ENCODE peak calls at places on chromosome 12, in eight cellular contexts. A is stimulated activated CD4-positive, alpha-beta T cell treated with anti-CD3 and anti-CD28 coated beads, Interleukin-2, amount 100 ng/mL, for 4 hours; X is activated CD8-positive, alpha-beta memory T cell treated with anti-CD3 and anti-CD28 coated beads for 1 hour; V is NCI-H2029 treated with DMSO at 0.1 percent for 48 hours; H is stimulated activated CD8-positive, alpha-beta memory T cell treated with anti-CD3 and anti-CD28 coated beads, Interleukin-4, amount 100 ng/mL, for 48 hours; L is SW480; K is CD4-positive, alpha-beta memory T cell; Z is cardiac septum. J is an unnamed sample.

GRCh38 chr12:103960567-103961227 is 5.0 kb upstream of the TDG start:
- DNase-seq in A (no peak), V (no peak), L (no peak), Z (no peak), K (no peak), X (no peak), H (no peak), J (no peak)

GRCh38 chr12:113994051-113994450 is 27.9 kb upstream of the RBM19 start:
- DNase-seq in H (no peak), K (no peak), A (no peak), X (no peak), Z (no peak), V (no peak), L (no peak), J (no peak)

GRCh38 chr12:67766370-67766769 is 117.8 kb downstream of the DYRK2 start:
- DNase-seq in H (no peak), X (no peak), V (no peak), A (no peak), Z (no peak), K (no peak), L (no peak), J (peak; percentile 14)

GRCh38 chr12:92030618-92031017 is 115.0 kb downstream of the BTG1 start:
- DNase-seq in H (no peak), A (peak; percentile 31), X (peak; percentile 26), K (peak; percentile 82), L (no peak), V (no peak), Z (no peak), J (peak; percentile 72)

GRCh38 chr12:132342322-132342721 is 12.9 kb upstream of the GALNT9 start:
- DNase-seq in A (no peak), L (peak; percentile 22), Z (no peak), K (no peak), V (no peak), X (no peak), H (no peak), J (no peak)

GRCh38 chr12:108572166-108572790 is 9.9 kb downstream of the ISCU start:
- DNase-seq in K (no peak), X (no peak), A (no peak), Z (peak; percentile 53), L (no peak), V (no peak), H (peak; percentile 23), J (no peak)

GRCh38 chr12:88471641-88472040 is 108.6 kb downstream of the KITLG start:
- DNase-seq in A (no peak), L (no peak), Z (no peak), X (no peak), K (no peak), H (no peak), V (no peak), J (peak; percentile 13)

GRCh38 chr12:40156031-40156764 is 50.3 kb upstream of the SLC2A13 start:
- DNase-seq in L (no peak), H (no peak), K (no peak), A (no peak), X (no peak), Z (no peak), V (no peak), J (no peak)

GRCh38 chr12:118307069-118307954 is 65.4 kb downstream of the TAOK3 start:
- DNase-seq in V (no peak), A (peak; percentile 31), L (no peak), Z (no peak), X (no peak), K (no peak), H (peak; percentile 49), J (no peak)

GRCh38 chr12:153080-153746 is 60.7 kb downstream of the SLC6A12 start:
- DNase-seq in V (peak; percentile 9), X (peak; percentile 16), H (peak; percentile 79), A (peak; percentile 26), L (peak; percentile 87), Z (no peak), K (peak; percentile 22), J (peak; percentile 58)

GRCh38 chr12:53074290-53074998 is 4.7 kb downstream of the SPRYD3 start:
- DNase-seq in Z (peak; percentile 66), A (no peak), X (no peak), K (no peak), H (no peak), L (no peak), V (no peak), J (no peak)

GRCh38 chr12:127998936-127999467 is 268.0 kb upstream of the TMEM132C start:
- DNase-seq in X (no peak), K (no peak), Z (no peak), L (no peak), A (no peak), H (no peak), V (no peak), J (no peak)

GRCh38 chr12:123681605-123682004 is 10.7 kb downstream of the TCTN2 start:
- DNase-seq in L (no peak), K (no peak), A (no peak), X (no peak), V (no peak), H (no peak), Z (no peak), J (no peak)

GRCh38 chr12:92600052-92600451 is 102.7 kb upstream of the PLEKHG7 start:
- DNase-seq in L (no peak), V (no peak), X (no peak), K (no peak), H (no peak), A (no peak), Z (no peak), J (no peak)

GRCh38 chr12:18752280-18752920 is 14.5 kb downstream of the CAPZA3 start:
- DNase-seq in Z (no peak), A (no peak), L (no peak), V (no peak), H (no peak), K (no peak), X (no peak), J (peak; percentile 11)

GRCh38 chr12:100267603-100268281 is 765 bp downstream of the SCYL2 start:
- DNase-seq in A (peak; percentile 6), X (no peak), L (peak; percentile 13), V (no peak), K (no peak), Z (no peak), H (peak; percentile 39), J (peak; percentile 41)

GRCh38 chr12:89162704-89163261 is 189.5 kb downstream of the DUSP6 start:
- DNase-seq in H (peak; percentile 69), V (no peak), L (peak; percentile 3), X (no peak), K (no peak), Z (peak; percentile 77), A (peak; percentile 54), J (peak; percentile 30)

GRCh38 chr12:117733292-117733805 is 235.4 kb downstream of the KSR2 start:
- DNase-seq in X (no peak), L (no peak), V (no peak), K (no peak), Z (no peak), H (no peak), A (no peak), J (no peak)

GRCh38 chr12:113240395-113240794 is 19.1 kb downstream of the TPCN1 start:
- DNase-seq in L (no peak), V (no peak), X (no peak), K (no peak), H (no peak), A (no peak), Z (no peak), J (no peak)

GRCh38 chr12:91542048-91542447 is 359.4 kb upstream of the DCN start:
- DNase-seq in K (no peak), X (no peak), H (no peak), Z (no peak), A (no peak), V (no peak), L (no peak), J (no peak)

GRCh38 chr12:43285248-43285647 is 266.8 kb downstream of the ADAMTS20 start:
- DNase-seq in Z (no peak), X (no peak), V (no peak), L (no peak), A (no peak), H (no peak), K (no peak), J (no peak)

GRCh38 chr12:52037248-52037861 is 13.9 kb upstream of the NR4A1 start:
- DNase-seq in K (no peak), H (peak; percentile 45), V (no peak), L (no peak), X (no peak), Z (no peak), A (no peak), J (peak; percentile 61)

GRCh38 chr12:55861871-55862270 is 19.1 kb upstream of the MMP19 start:
- DNase-seq in K (no peak), H (no peak), A (no peak), Z (no peak), X (no peak), V (no peak), L (no peak), J (no peak)

GRCh38 chr12:86660488-86661171 is 404.4 kb upstream of the MGAT4C start:
- DNase-seq in A (no peak), K (no peak), X (no peak), Z (no peak), L (peak; percentile 2), H (no peak), V (no peak), J (no peak)

GRCh38 chr12:64083285-64084210 is 138.5 kb downstream of the KICS2 start:
- DNase-seq in Z (no peak), L (no peak), H (no peak), X (no peak), V (peak; percentile 53), A (no peak), K (no peak), J (peak; percentile 88)

GRCh38 chr12:80681786-80682185 is 25.6 kb upstream of the MYF6 start:
- DNase-seq in V (no peak), X (no peak), K (no peak), H (no peak), A (no peak), L (no peak), Z (no peak), J (no peak)

GRCh38 chr12:68579254-68579653 is 31.4 kb upstream of the RAP1B start:
- DNase-seq in Z (no peak), A (no peak), H (no peak), L (no peak), K (no peak), V (no peak), X (no peak), J (no peak)

GRCh38 chr12:41963398-41963797 is 181.3 kb downstream of the GXYLT1 start:
- DNase-seq in Z (no peak), H (no peak), X (no peak), L (no peak), V (no peak), A (no peak), K (no peak), J (no peak)

GRCh38 chr12:62103736-62104135 is 156.5 kb upstream of the USP15 start:
- DNase-seq in V (no peak), Z (no peak), H (no peak), L (no peak), X (no peak), K (no peak), A (no peak), J (no peak)

GRCh38 chr12:114684870-114685273 is 897 bp upstream of the TBX3 start:
- DNase-seq in Z (no peak), X (no peak), V (no peak), K (no peak), H (no peak), A (no peak), L (peak; percentile 8), J (no peak)

GRCh38 chr12:124523071-124523470 is 44.3 kb downstream of the NCOR2 start:
- DNase-seq in X (no peak), H (no peak), L (no peak), A (no peak), K (no peak), V (no peak), Z (no peak), J (no peak)

GRCh38 chr12:54009171-54010052 is 627 bp downstream of the HOXC8 start:
- DNase-seq in L (peak; percentile 60), Z (no peak), K (no peak), A (no peak), X (no peak), H (no peak), V (no peak), J (no peak)

GRCh38 chr12:2284857-2285256 is 232.1 kb downstream of the CACNA1C start:
- DNase-seq in Z (peak; percentile 93), L (peak; percentile 75), K (no peak), X (no peak), H (peak; percentile 71), A (no peak), V (peak; percentile 70), J (peak; percentile 56)

GRCh38 chr12:13250416-13250815 is 53.9 kb downstream of the EMP1 start:
- DNase-seq in Z (no peak), A (no peak), H (no peak), X (no peak), K (no peak), L (no peak), V (no peak), J (no peak)

J was measured in body of pancreas.